ENCODE peak calls at places on chromosome 21, in four cellular contexts. Q is neuronal stem cell, R is H1, S is mesenchymal stem cell. P is an unnamed sample.

GRCh38 chr21:16194851-16195251 is 465.1 kb downstream of the USP25 start:
- DNase-seq in R (no peak), S (peak; percentile 22), Q (no peak), P (no peak)

GRCh38 chr21:27219068-27219467 is 252.2 kb upstream of the ADAMTS5 start:
- DNase-seq in Q (no peak), R (no peak), S (peak; percentile 6), P (peak; percentile 59)

GRCh38 chr21:45407629-45408247 is 2.8 kb downstream of the COL18A1 start:
- DNase-seq in Q (no peak), S (no peak), R (no peak), P (no peak)

GRCh38 chr21:25997788-25998611 is 172.6 kb downstream of the APP start:
- DNase-seq in S (no peak), Q (peak; percentile 65), R (no peak), P (no peak)

GRCh38 chr21:45187646-45188045 is 100.0 kb downstream of the POFUT2 start:
- DNase-seq in Q (no peak), R (no peak), S (no peak), P (no peak)

GRCh38 chr21:14306143-14306907 is 76.6 kb downstream of the HSPA13 start:
- DNase-seq in Q (no peak), S (no peak), R (no peak), P (no peak)

GRCh38 chr21:45642122-45642813 is 1.3 kb upstream of the PCBP3 start:
- DNase-seq in S (peak; percentile 34), Q (no peak), R (no peak), P (no peak)

GRCh38 chr21:25901580-25901979 is 166.8 kb downstream of the GABPA start:
- DNase-seq in S (no peak), Q (no peak), R (no peak), P (no peak)

GRCh38 chr21:26169061-26169610 is 1.4 kb downstream of the APP start:
- DNase-seq in Q (peak; percentile 37), R (peak; percentile 53), S (peak; percentile 84), P (peak; percentile 61)

GRCh38 chr21:42068592-42068991 is 2.5 kb upstream of the UMODL1 start:
- DNase-seq in R (no peak), Q (no peak), S (no peak), P (no peak)

GRCh38 chr21:42068256-42068545 is 2.9 kb upstream of the UMODL1 start:
- DNase-seq in S (no peak), Q (no peak), R (no peak), P (no peak)

GRCh38 chr21:42069327-42069726 is 1.8 kb upstream of the UMODL1 start:
- DNase-seq in Q (no peak), R (no peak), S (no peak), P (no peak)

GRCh38 chr21:42066521-42066920 is 4.6 kb upstream of the UMODL1 start:
- DNase-seq in Q (no peak), R (no peak), S (no peak), P (no peak)

DNA sequence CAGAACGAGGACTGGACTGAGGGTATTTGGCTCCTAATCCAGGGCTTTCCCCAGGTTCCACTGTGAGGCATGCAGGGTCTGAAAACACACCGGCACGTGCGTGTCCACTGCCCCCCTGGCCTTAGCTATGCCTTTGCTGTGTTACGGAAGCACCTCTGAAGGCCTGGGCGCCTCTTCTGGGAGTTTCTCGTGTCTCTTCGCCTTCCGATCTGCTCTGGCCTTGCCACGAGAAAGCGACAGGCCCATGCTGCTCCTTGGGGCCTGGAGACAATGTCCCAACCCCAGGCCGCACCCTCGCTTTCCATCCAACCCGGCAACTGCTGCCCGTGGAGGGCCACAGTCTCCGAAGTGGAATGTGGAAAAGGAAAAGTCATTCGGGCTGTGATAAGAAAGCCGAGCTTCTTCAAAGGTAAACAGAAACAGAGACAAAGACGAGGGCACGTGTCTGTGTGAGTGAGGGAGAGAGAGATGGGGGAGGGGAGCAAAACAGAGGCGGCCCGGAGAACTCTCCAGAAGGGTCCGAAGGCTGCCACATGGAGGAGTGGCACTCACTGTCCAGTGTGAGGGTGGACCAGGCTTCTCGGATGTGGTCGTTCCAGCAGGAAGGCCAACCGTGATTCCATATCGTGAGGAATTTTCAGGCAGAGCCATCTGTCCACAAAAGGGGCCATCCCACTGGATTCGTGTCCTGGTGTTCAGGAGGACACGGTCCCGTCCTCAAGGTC is 3.4 kb upstream of the UMODL1 start:
- DNase-seq in Q (no peak), S (no peak), R (no peak), P (no peak)
- H2BK12ac ChIP-seq in Q (peak overlapping the region; percentile 42), S (peak overlapping the region; percentile 51), R (peak overlapping the region; percentile 75), P (no peak overlapping the region)

DNA sequence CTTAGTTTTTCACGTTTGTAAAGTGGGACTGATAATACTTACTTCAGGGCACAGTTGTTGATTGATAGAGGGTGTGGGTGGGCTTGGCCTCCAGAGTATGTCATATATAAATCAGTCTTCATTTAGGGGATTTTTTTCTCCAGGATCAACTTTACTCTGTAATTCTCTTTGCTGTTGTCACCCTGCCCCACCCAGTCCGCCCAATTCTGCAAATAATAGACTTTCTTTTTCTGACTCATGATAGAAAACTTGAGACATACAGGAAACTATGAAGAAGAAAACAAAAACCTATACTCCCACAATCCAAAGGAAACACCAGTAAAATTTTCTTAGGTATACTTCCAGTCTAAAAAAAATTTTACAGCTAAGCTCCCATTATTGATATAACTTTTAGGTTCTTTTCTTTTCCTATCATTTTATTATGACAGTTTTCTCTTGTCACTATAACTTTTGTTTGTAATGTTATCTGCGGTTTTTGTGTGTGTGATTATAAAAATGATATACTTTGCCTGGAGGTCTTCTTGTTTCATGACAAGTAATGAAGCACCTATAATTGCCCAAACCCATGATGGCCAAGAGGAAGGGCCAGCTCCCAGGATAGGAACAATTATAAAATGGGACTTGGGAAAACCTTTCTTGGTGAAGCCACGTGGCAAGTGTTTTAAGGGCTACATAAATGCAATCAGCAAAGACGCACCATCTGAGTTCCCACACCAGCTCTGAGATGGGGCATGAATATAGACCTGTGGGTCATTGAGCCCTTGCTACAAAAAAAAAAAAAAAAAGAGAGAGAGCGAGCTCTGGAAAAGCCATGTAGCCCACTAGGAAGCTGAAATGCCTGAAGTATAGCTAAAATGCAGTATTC is 462.4 kb upstream of the RUNX1 start:
- DNase-seq in S (peak; percentile 80), Q (no peak), R (no peak), P (no peak)
- H2BK12ac ChIP-seq in S (no peak overlapping the region), Q (no peak overlapping the region), R (no peak overlapping the region), P (no peak overlapping the region)

GRCh38 chr21:39538453-39539042 is 74.2 kb upstream of the B3GALT5 start:
- DNase-seq in S (no peak), R (no peak), Q (no peak), P (no peak)

GRCh38 chr21:39537571-39537970 is 75.2 kb upstream of the B3GALT5 start:
- DNase-seq in S (no peak), R (no peak), Q (no peak), P (no peak)

GRCh38 chr21:39535646-39536437 is 76.9 kb upstream of the B3GALT5 start:
- DNase-seq in S (no peak), R (no peak), Q (no peak), P (no peak)

GRCh38 chr21:39533545-39534226 is 79.1 kb upstream of the B3GALT5 start:
- DNase-seq in S (no peak), Q (no peak), R (no peak), P (no peak)

GRCh38 chr21:39536835-39537234 is 75.9 kb upstream of the B3GALT5 start:
- DNase-seq in R (no peak), Q (no peak), S (no peak), P (no peak)
- H2BK12ac ChIP-seq in R (peak overlapping the region; percentile 85), Q (no peak overlapping the region), S (no peak overlapping the region), P (no peak overlapping the region)

GRCh38 chr21:33542640-33543504 is at the start of gene SON:
- DNase-seq in R (peak; percentile 91), S (peak; percentile 99), Q (peak; percentile 96), P (peak; percentile 99)
- H2BK12ac ChIP-seq in R (peak within 1 kb of the TSS; percentile 100), S (peak within 1 kb of the TSS; percentile 49), Q (no peak within 1 kb of the TSS), P (no peak within 1 kb of the TSS)